ENCODE peak calls at places on chromosomes 13 and 19, in nine cellular contexts. C, J, K, O, A, R, S, L and D are unnamed samples.

GRCh38 chr19:11942843-11943108 is 17.9 kb downstream of the ZNF700 start:
- DNase-seq in C (no peak), J (no peak), K (no peak), O (no peak), A (no peak), R (no peak), S (peak), L (no peak), D (no peak)

GRCh38 chr13:104011505-104012270 is 945.5 kb upstream of the SLC10A2 start:
- DNase-seq in C (no peak), J (no peak), K (peak), O (no peak), A (no peak), R (no peak), S (peak), L (peak), D (no peak)

GRCh38 chr13:90103099-90103784 is 1244.2 kb upstream of the MIR17HG start:
- DNase-seq in C (no peak), J (no peak), K (no peak), O (no peak), A (no peak), R (no peak), S (no peak), L (no peak), D (no peak)

GRCh38 chr13:77239312-77239711 is 87.6 kb downstream of the MYCBP2 start:
- DNase-seq in C (no peak), J (no peak), K (no peak), O (no peak), A (no peak), R (no peak), S (no peak), L (no peak), D (no peak)

GRCh38 chr13:46278474-46278873 is 66.7 kb downstream of the LRRC63 start:
- DNase-seq in C (no peak), J (peak), K (no peak), O (no peak), A (no peak), R (no peak), S (peak), L (no peak), D (no peak)

GRCh38 chr19:39998511-39998910 is 1.7 kb downstream of the ZNF546 start:
- DNase-seq in C (peak), J (no peak), K (no peak), O (no peak), A (no peak), R (no peak), S (no peak), L (no peak), D (no peak)

GRCh38 chr19:28980236-28980868 is 232.6 kb downstream of the UQCRFS1 start:
- DNase-seq in C (no peak), J (no peak), K (no peak), O (no peak), A (no peak), R (no peak), S (peak), L (no peak), D (no peak)

GRCh38 chr13:91520952-91521351 is 122.5 kb downstream of the GPC5 start:
- DNase-seq in C (no peak), J (no peak), K (no peak), O (no peak), A (no peak), R (no peak), S (no peak), L (no peak), D (no peak)

GRCh38 chr13:49810825-49811526 is 18.5 kb upstream of the KPNA3 start:
- DNase-seq in C (no peak), J (no peak), K (no peak), O (no peak), A (no peak), R (no peak), S (no peak), L (no peak), D (no peak)

GRCh38 chr13:108213946-108214345 is 1.4 kb downstream of the LIG4 start:
- DNase-seq in C (no peak), J (no peak), K (no peak), O (no peak), A (no peak), R (no peak), S (no peak), L (no peak), D (no peak)

GRCh38 chr19:18278521-18279265 is 2.7 kb downstream of the JUND start:
- DNase-seq in C (no peak), J (no peak), K (no peak), O (peak), A (no peak), R (no peak), S (peak), L (peak), D (no peak)

GRCh38 chr19:48793271-48793670 is 17.6 kb downstream of the BCAT2 start:
- DNase-seq in C (no peak), J (no peak), K (no peak), O (no peak), A (no peak), R (no peak), S (no peak), L (no peak), D (no peak)

GRCh38 chr13:99800004-99800403 is 171.6 kb downstream of the ZIC5 start:
- DNase-seq in C (no peak), J (peak), K (no peak), O (no peak), A (no peak), R (peak), S (peak), L (no peak), D (no peak)

GRCh38 chr19:42323852-42324654 is 1.4 kb upstream of the MEGF8 start:
- DNase-seq in C (no peak), J (no peak), K (no peak), O (no peak), A (no peak), R (no peak), S (peak), L (no peak), D (no peak)

GRCh38 chr19:33063356-33064116 is 1.2 kb downstream of the RHPN2 start:
- DNase-seq in C (no peak), J (peak), K (peak), O (no peak), A (no peak), R (no peak), S (peak), L (peak), D (no peak)

GRCh38 chr13:95524270-95524901 is 28.1 kb upstream of the CLDN10 start:
- DNase-seq in C (no peak), J (no peak), K (no peak), O (no peak), A (no peak), R (no peak), S (no peak), L (no peak), D (no peak)

GRCh38 chr13:106350208-106350607 is 185.3 kb downstream of the EFNB2 start:
- DNase-seq in C (no peak), J (no peak), K (no peak), O (no peak), A (peak), R (no peak), S (peak), L (peak), D (no peak)

GRCh38 chr19:2336528-2337328 is 8.2 kb downstream of the SPPL2B start:
- DNase-seq in C (no peak), J (no peak), K (no peak), O (no peak), A (no peak), R (no peak), S (no peak), L (no peak), D (no peak)

DNA sequence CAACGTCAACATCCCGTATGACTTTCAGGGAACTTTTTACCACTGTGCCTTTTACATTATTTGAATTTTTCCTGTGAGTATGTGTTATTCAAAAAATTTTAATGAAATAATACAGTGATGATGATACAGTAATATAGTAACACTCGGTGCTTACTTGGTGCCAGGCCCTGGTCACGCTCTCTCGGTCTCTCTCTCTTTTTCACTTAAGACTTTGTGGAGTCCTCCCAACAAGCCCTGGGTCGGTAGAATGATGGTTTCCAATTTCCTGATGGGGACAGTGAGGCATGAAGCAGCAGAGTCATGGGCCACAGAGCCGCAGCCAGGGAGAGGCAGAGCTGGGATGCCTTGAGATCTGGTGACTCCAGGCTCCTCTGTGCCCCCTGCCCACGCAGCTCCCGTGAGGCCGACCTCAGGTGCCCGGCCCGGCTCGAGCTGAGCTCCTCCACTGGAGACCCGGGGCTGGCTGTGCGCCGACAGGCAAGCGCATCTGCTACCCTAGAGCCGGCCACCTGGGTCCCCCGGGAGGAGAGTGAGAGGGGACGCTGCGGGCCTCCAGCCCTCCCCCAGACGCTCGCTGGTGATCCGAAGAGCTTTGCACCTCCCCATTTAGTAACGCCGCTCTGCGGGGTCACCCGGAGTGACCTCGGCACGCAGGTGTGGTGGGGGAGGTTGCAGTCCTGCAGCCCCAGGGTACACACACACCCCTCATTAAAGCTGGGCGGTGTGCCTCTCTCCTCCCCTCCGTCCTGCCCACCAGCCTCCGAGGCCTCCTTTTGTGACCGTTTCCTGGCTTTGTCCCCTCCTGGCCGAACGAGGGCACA is 4.4 kb upstream of the SBK3 start:
- DNase-seq in C (peak), J (no peak), K (no peak), O (no peak), A (no peak), R (no peak), S (peak), L (peak), D (no peak)
- TF ChIP-seq POLR2AphosphoS5 in C (peak), J (no peak), K (no peak), O (no peak), A (no peak), R (no peak), S (no peak), L (no peak), D (no peak)

DNA sequence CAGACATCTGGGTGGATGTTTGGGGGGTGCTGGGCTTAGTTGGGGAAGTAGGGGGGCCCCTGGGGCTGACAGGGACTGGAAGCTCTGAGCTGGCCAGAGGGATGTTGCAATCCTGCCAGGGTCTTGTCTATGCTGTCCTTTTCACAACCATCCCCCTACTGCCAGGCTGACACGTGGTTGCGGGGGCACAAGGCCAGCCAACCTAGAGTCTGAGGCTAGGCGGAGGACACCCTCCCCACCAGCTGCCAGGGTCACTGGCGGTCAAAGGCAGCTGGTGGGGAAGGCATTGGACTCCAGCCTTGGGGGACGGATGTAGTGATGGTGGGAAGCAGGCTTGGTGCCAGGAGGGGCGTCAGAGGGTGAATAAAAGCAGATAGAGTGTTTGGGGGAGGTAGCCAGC is 1.6 kb upstream of the APOC1 start:
- DNase-seq in C (no peak), J (no peak), K (no peak), O (peak), A (peak), R (no peak), S (no peak), L (no peak), D (no peak)
- TF ChIP-seq POLR2AphosphoS5 in C (no peak), J (no peak), K (no peak), O (no peak), A (no peak), R (no peak), S (no peak), L (no peak), D (no peak)

GRCh38 chr19:38667552-38668205 is 20.2 kb downstream of the ACTN4 start:
- DNase-seq in C (no peak), J (no peak), K (no peak), O (no peak), A (no peak), R (no peak), S (no peak), L (no peak), D (no peak)
- TF ChIP-seq POLR2AphosphoS5 in C (no peak), J (no peak), K (peak), O (peak), A (no peak), R (peak), S (no peak), L (no peak), D (no peak)

GRCh38 chr13:30307194-30307965 is at the start of gene KATNAL1:
- DNase-seq in C (no peak), J (peak), K (peak), O (peak), A (peak), R (no peak), S (peak), L (peak), D (peak)
- TF ChIP-seq POLR2AphosphoS5 in C (peak), J (peak), K (no peak), O (no peak), A (peak), R (peak), S (no peak), L (peak), D (peak)